ENCODE peak calls at places on chromosomes 7 and 10, in five cellular contexts. V is stimulated activated CD8-positive, alpha-beta memory T cell treated with anti-CD3 and anti-CD28 coated beads, Interleukin-4, amount 100 ng/mL, for 24 hours; J is AG08395; K is SK-MEL-5; A is left colon. C is an unnamed sample.

GRCh38 chr7:19060870-19061269 is 56.6 kb downstream of the TWIST1 start:
- DNase-seq in V (no peak), J (peak; percentile 50), K (no peak), A (no peak), C (no peak)

GRCh38 chr7:155210386-155210785 is 87.3 kb upstream of the INSIG1 start:
- DNase-seq in V (no peak), J (no peak), K (no peak), A (no peak), C (no peak)

GRCh38 chr7:39306028-39306570 is 260.1 kb upstream of the YAE1 start:
- DNase-seq in V (no peak), J (no peak), K (no peak), A (no peak), C (no peak)

GRCh38 chr7:149811221-149811620 is 27.0 kb upstream of the ZNF862 start:
- DNase-seq in V (no peak), J (no peak), K (peak; percentile 58), A (no peak), C (no peak)

GRCh38 chr7:46741181-46741580 is 820.1 kb upstream of the IGFBP3 start:
- DNase-seq in V (no peak), J (no peak), K (no peak), A (no peak), C (no peak)

GRCh38 chr7:87570178-87570577 is 30.5 kb downstream of the ABCB1 start:
- DNase-seq in V (no peak), J (peak; percentile 43), K (no peak), A (no peak), C (no peak)

GRCh38 chr7:18320971-18321567 is 174.5 kb upstream of the HDAC9 start:
- DNase-seq in V (no peak), J (peak; percentile 43), K (peak; percentile 78), A (no peak), C (no peak)

GRCh38 chr10:558331-558730 is 131.1 kb downstream of the DIP2C start:
- DNase-seq in V (no peak), J (no peak), K (no peak), A (no peak), C (no peak)

GRCh38 chr7:127346575-127347256 is 45.8 kb downstream of the ZNF800 start:
- DNase-seq in V (no peak), J (no peak), K (no peak), A (no peak), C (no peak)

C was measured in mucosa of descending colon.